ENCODE peak calls at places on chromosomes 1 and 21, in four cellular contexts. O, W, V and A are unnamed samples.

GRCh38 chr1:21956720-21957552 is 19.8 kb upstream of the HSPG2 start:
- DNase-seq in O (no peak), W (peak; percentile 30), V (peak; percentile 72), A (no peak)

GRCh38 chr1:95699274-95699953 is 465.4 kb downstream of the RWDD3 start:
- DNase-seq in O (no peak), W (no peak), V (no peak), A (no peak)

GRCh38 chr21:45387506-45387905 is 17.5 kb upstream of the COL18A1 start:
- DNase-seq in O (no peak), W (no peak), V (no peak), A (no peak)

GRCh38 chr1:203089001-203089650 is 3.3 kb upstream of the MYOG start:
- DNase-seq in O (peak; percentile 8), W (no peak), V (no peak), A (no peak)

GRCh38 chr1:233710031-233710430 is 96.1 kb downstream of the KCNK1 start:
- DNase-seq in O (no peak), W (no peak), V (no peak), A (no peak)

GRCh38 chr1:5856246-5856815 is 135.9 kb downstream of the NPHP4 start:
- DNase-seq in O (no peak), W (no peak), V (no peak), A (no peak)

GRCh38 chr1:244340396-244340795 is 111.3 kb downstream of the ADSS2 start:
- DNase-seq in O (no peak), W (no peak), V (no peak), A (no peak)

GRCh38 chr1:183097438-183098051 is 74.3 kb downstream of the LAMC1 start:
- DNase-seq in O (no peak), W (peak; percentile 27), V (no peak), A (no peak)

GRCh38 chr1:66495490-66495889 is 38.5 kb upstream of the SGIP1 start:
- DNase-seq in O (no peak), W (no peak), V (no peak), A (no peak)

GRCh38 chr1:208083715-208084085 is 160.5 kb downstream of the PLXNA2 start:
- DNase-seq in O (no peak), W (no peak), V (no peak), A (no peak)

GRCh38 chr1:7583291-7584096 is 187.6 kb upstream of the VAMP3 start:
- DNase-seq in O (no peak), W (no peak), V (no peak), A (no peak)

GRCh38 chr1:77978969-77979838 is at the start of gene FUBP1:
- DNase-seq in O (peak; percentile 90), W (peak; percentile 89), V (peak; percentile 97), A (peak; percentile 99)

GRCh38 chr1:43034195-43034658 is 75.6 kb upstream of the SLC2A1 start:
- DNase-seq in O (no peak), W (no peak), V (no peak), A (no peak)

GRCh38 chr1:17201201-17202021 is 3.5 kb upstream of the PADI1 start:
- DNase-seq in O (no peak), W (no peak), V (peak; percentile 67), A (peak; percentile 4)

GRCh38 chr1:200242379-200243041 is 167.3 kb downstream of the ZNF281 start:
- DNase-seq in O (no peak), W (no peak), V (no peak), A (no peak)

GRCh38 chr21:34885636-34886553 is 163.2 kb downstream of the RUNX1 start:
- DNase-seq in O (peak; percentile 21), W (no peak), V (peak; percentile 41), A (no peak)

GRCh38 chr1:246032984-246033383 is 474.1 kb downstream of the SMYD3 start:
- DNase-seq in O (no peak), W (no peak), V (no peak), A (no peak)

GRCh38 chr1:98493469-98493868 is 168.1 kb upstream of the SNX7 start:
- DNase-seq in O (no peak), W (no peak), V (no peak), A (no peak)

GRCh38 chr1:215166886-215167285 is 84.3 kb downstream of the KCNK2 start:
- DNase-seq in O (no peak), W (no peak), V (no peak), A (no peak)

GRCh38 chr21:40054403-40054802 is 187.2 kb downstream of the PCP4 start:
- DNase-seq in O (no peak), W (no peak), V (no peak), A (no peak)

GRCh38 chr1:6546326-6546725 is 8.0 kb downstream of the NOL9 start:
- DNase-seq in O (no peak), W (no peak), V (no peak), A (no peak)

GRCh38 chr1:197841158-197841557 is 61.3 kb upstream of the C1orf53 start:
- DNase-seq in O (no peak), W (no peak), V (no peak), A (no peak)

GRCh38 chr1:114695430-114696093 is at the start of gene AMPD1:
- DNase-seq in O (no peak), W (peak; percentile 16), V (no peak), A (peak; percentile 68)

GRCh38 chr1:223794040-223794880 is 51.5 kb downstream of the TP53BP2 start:
- DNase-seq in O (no peak), W (no peak), V (no peak), A (no peak)

GRCh38 chr1:62407398-62408009 is 29.3 kb upstream of the USP1 start:
- DNase-seq in O (peak; percentile 59), W (peak; percentile 41), V (no peak), A (peak; percentile 51)

GRCh38 chr1:153150846-153151245 is at the start of gene SPRR2G:
- DNase-seq in O (no peak), W (no peak), V (no peak), A (no peak)

GRCh38 chr21:39659070-39659815 is 46.5 kb downstream of the B3GALT5 start:
- DNase-seq in O (no peak), W (no peak), V (no peak), A (no peak)

GRCh38 chr1:85371021-85371420 is 93.9 kb downstream of the DDAH1 start:
- DNase-seq in O (no peak), W (no peak), V (no peak), A (no peak)

GRCh38 chr21:40841524-40842196 is 5.3 kb downstream of the DSCAM start:
- DNase-seq in O (no peak), W (no peak), V (no peak), A (peak; percentile 2)

GRCh38 chr21:17495680-17496079 is 17.2 kb upstream of the CXADR start:
- DNase-seq in O (no peak), W (no peak), V (no peak), A (no peak)

GRCh38 chr1:114310771-114311251 is 157.1 kb upstream of the SYT6 start:
- DNase-seq in O (no peak), W (no peak), V (no peak), A (no peak)

GRCh38 chr1:115592264-115592663 is 49.5 kb upstream of the VANGL1 start:
- DNase-seq in O (no peak), W (no peak), V (no peak), A (no peak)

GRCh38 chr1:107123741-107124140 is 17.1 kb upstream of the NTNG1 start:
- DNase-seq in O (no peak), W (no peak), V (no peak), A (no peak)

GRCh38 chr1:89483010-89483756 is 41.4 kb upstream of the LRRC8B start:
- DNase-seq in O (peak; percentile 62), W (peak; percentile 70), V (peak; percentile 90), A (peak; percentile 87)

GRCh38 chr1:166971252-166971651 is 4.1 kb downstream of the ILDR2 start:
- DNase-seq in O (no peak), W (no peak), V (peak; percentile 25), A (no peak)

GRCh38 chr1:16677552-16678423 is 11.0 kb upstream of the RNU1-3 start:
- DNase-seq in O (peak; percentile 36), W (peak; percentile 69), V (peak; percentile 42), A (peak; percentile 52)

GRCh38 chr1:205483372-205483771 is 21.1 kb upstream of the CDK18 start:
- DNase-seq in O (no peak), W (no peak), V (no peak), A (no peak)

GRCh38 chr1:232127190-232127589 is 500.6 kb downstream of the DISC1 start:
- DNase-seq in O (no peak), W (peak; percentile 26), V (no peak), A (no peak)

GRCh38 chr1:41700986-41701535 is 216.6 kb upstream of the EDN2 start:
- DNase-seq in O (no peak), W (no peak), V (no peak), A (peak; percentile 68)